ENCODE peak calls at places on chromosome 3, in nine cellular contexts. U is suprapubic skin, B is breast epithelium, E is stomach, Q is HCT116, L is sigmoid colon, K is HepG2, O is GM12891, A is Panc1. R is an unnamed sample.

GRCh38 chr3:127791221-127791913 is 30.9 kb downstream of the MGLL start:
- DNase-seq in U (no peak), B (no peak), E (peak; percentile 35), Q (no peak), L (peak; percentile 80), K (no peak), O (peak; percentile 66), A (no peak), R (peak; percentile 61)

GRCh38 chr3:49636883-49637609 is 37.1 kb upstream of the APEH start:
- DNase-seq in U (no peak), B (no peak), E (no peak), Q (no peak), L (no peak), K (no peak), O (no peak), A (no peak), R (no peak)

GRCh38 chr3:49723631-49724551 is at the start of gene GMPPB:
- DNase-seq in U (peak; percentile 97), B (peak; percentile 98), E (peak; percentile 98), Q (peak; percentile 92), L (peak; percentile 98), K (peak; percentile 93), O (peak; percentile 97), A (peak; percentile 48), R (peak; percentile 99)

GRCh38 chr3:180802837-180803236 is 109.6 kb upstream of the FXR1 start:
- DNase-seq in U (no peak), B (no peak), E (no peak), Q (peak; percentile 3), L (no peak), K (peak; percentile 28), O (no peak), A (peak; percentile 10), R (no peak)

GRCh38 chr3:142863010-142863787 is 25.7 kb downstream of the PCOLCE2 start:
- DNase-seq in U (no peak), B (no peak), E (no peak), Q (no peak), L (no peak), K (no peak), O (no peak), A (no peak), R (no peak)

GRCh38 chr3:79598594-79598993 is 169.2 kb downstream of the ROBO1 start:
- DNase-seq in U (no peak), B (no peak), E (no peak), Q (no peak), L (no peak), K (no peak), O (no peak), A (no peak), R (no peak)

GRCh38 chr3:68817243-68817642 is 115.1 kb downstream of the TAFA4 start:
- DNase-seq in U (no peak), B (no peak), E (no peak), Q (no peak), L (no peak), K (no peak), O (no peak), A (no peak), R (no peak)

GRCh38 chr3:160061525-160061924 is 72.9 kb downstream of the IL12A start:
- DNase-seq in U (no peak), B (no peak), E (no peak), Q (no peak), L (no peak), K (no peak), O (no peak), A (no peak), R (no peak)

GRCh38 chr3:85709483-85709882 is 750.7 kb downstream of the CADM2 start:
- DNase-seq in U (no peak), B (no peak), E (no peak), Q (no peak), L (no peak), K (no peak), O (no peak), A (no peak), R (no peak)
- TF ChIP-seq POLR2AphosphoS5 in U (no peak), B (no peak), E (no peak), Q (no peak), L (no peak), K (no peak), O (no peak), A (no peak), R (no peak)

GRCh38 chr3:13550257-13550693 is 1.4 kb downstream of the FBLN2 start:
- DNase-seq in U (no peak), B (no peak), E (no peak), Q (no peak), L (no peak), K (no peak), O (no peak), A (no peak), R (no peak)

GRCh38 chr3:13550791-13551360 is 2.0 kb downstream of the FBLN2 start:
- DNase-seq in U (no peak), B (no peak), E (no peak), Q (no peak), L (no peak), K (no peak), O (no peak), A (no peak), R (no peak)

GRCh38 chr3:13547591-13548371 is 1.1 kb upstream of the FBLN2 start:
- DNase-seq in U (no peak), B (no peak), E (no peak), Q (no peak), L (no peak), K (no peak), O (no peak), A (no peak), R (no peak)

GRCh38 chr3:13549513-13550256 is 760 bp downstream of the FBLN2 start:
- DNase-seq in U (no peak), B (no peak), E (no peak), Q (no peak), L (no peak), K (no peak), O (no peak), A (no peak), R (no peak)

DNA sequence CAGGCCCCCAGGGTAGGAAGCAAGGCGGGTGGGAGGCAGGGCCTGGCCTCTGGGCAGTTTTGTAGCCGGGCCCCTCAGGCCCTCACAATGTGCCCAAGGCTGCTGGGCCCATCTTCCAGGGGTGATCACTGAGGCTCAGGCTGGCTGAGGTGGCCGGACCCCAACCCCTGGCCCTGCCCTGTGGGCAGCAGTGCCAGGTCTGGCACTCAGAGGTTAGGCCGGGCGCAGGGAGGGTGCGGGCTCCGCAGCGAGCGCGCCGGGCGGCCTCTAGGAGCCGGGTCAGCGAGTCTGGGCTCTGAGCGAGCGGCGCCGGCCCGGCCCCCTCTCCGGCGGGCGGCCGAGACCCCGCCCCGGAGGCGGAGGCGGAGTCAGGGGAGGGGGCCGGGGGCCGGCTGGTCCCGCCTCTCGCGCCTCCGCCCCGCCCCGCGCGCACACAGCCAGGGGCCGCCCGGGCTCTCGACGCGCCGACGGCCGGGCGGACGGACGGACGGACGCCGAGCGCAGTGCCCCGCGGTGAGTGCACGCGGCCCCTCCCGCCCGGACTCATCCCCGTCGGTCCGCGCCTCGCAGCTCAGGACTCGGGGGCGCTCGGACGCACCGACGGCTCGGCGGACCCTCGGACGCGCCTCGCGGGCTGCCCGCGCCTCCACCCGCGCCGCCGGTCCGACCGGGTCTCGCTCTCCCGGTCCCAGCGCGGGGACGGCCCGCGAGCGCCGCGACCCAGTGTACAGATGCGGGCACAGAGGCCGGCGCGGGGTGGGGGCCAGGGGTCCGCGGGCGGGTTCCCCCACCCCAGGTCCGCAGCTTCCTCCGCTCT is at the start of gene FBLN2:
- DNase-seq in U (no peak), B (no peak), E (peak; percentile 33), Q (no peak), L (peak; percentile 71), K (no peak), O (peak; percentile 44), A (no peak), R (no peak)
- TF ChIP-seq POLR2AphosphoS5 in U (no peak), B (no peak), E (no peak), Q (no peak), L (no peak), K (no peak), O (no peak), A (no peak), R (no peak)

GRCh38 chr3:134334231-134334900 is 39.9 kb downstream of the AMOTL2 start:
- DNase-seq in U (no peak), B (no peak), E (no peak), Q (no peak), L (no peak), K (no peak), O (no peak), A (no peak), R (no peak)

GRCh38 chr3:134330895-134331810 is 43.1 kb downstream of the AMOTL2 start:
- DNase-seq in U (no peak), B (no peak), E (no peak), Q (no peak), L (peak; percentile 85), K (no peak), O (no peak), A (no peak), R (no peak)

GRCh38 chr3:134332344-134332743 is 41.9 kb downstream of the AMOTL2 start:
- DNase-seq in U (no peak), B (no peak), E (no peak), Q (no peak), L (no peak), K (no peak), O (no peak), A (no peak), R (no peak)

GRCh38 chr3:134333522-134334181 is 40.6 kb downstream of the AMOTL2 start:
- DNase-seq in U (no peak), B (peak; percentile 28), E (no peak), Q (no peak), L (peak; percentile 70), K (peak; percentile 45), O (no peak), A (no peak), R (no peak)

DNA sequence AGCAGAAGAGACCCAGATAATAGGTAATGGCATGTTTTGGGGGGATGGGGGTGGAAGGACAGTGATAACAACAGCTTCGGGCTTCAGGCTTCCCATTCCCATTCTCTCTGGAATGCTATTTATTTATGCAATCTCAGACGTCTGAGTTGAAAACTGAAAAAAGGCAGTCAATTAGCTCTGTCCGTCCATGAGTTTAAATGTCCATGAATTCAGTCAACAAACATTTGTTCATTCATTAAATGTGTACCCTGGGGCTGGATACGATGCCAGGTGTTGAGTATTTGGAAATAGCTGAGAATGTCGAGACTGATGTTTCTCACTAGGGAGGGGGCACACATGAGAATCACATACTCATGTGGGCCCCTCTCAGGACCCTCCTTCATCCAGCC is 42.4 kb downstream of the AMOTL2 start:
- DNase-seq in U (no peak), B (no peak), E (no peak), Q (no peak), L (no peak), K (no peak), O (no peak), A (no peak), R (no peak)
- TF ChIP-seq POLR2AphosphoS5 in U (no peak), B (no peak), E (no peak), Q (no peak), L (no peak), K (no peak), O (no peak), A (no peak), R (no peak)

GRCh38 chr3:185936814-185937688 is 763 bp downstream of the TRA2B start:
- DNase-seq in U (peak; percentile 94), B (peak; percentile 89), E (peak; percentile 92), Q (peak; percentile 68), L (peak; percentile 96), K (peak; percentile 64), O (peak; percentile 54), A (peak; percentile 46), R (peak; percentile 52)

GRCh38 chr3:185932213-185932612 is 5.6 kb downstream of the TRA2B start:
- DNase-seq in U (no peak), B (no peak), E (no peak), Q (no peak), L (no peak), K (no peak), O (no peak), A (no peak), R (no peak)

GRCh38 chr3:185935465-185936263 is 2.1 kb downstream of the TRA2B start:
- DNase-seq in U (no peak), B (no peak), E (no peak), Q (no peak), L (no peak), K (no peak), O (no peak), A (no peak), R (no peak)

GRCh38 chr3:185933374-185933950 is 4.4 kb downstream of the TRA2B start:
- DNase-seq in U (no peak), B (no peak), E (no peak), Q (no peak), L (no peak), K (no peak), O (no peak), A (no peak), R (no peak)

DNA sequence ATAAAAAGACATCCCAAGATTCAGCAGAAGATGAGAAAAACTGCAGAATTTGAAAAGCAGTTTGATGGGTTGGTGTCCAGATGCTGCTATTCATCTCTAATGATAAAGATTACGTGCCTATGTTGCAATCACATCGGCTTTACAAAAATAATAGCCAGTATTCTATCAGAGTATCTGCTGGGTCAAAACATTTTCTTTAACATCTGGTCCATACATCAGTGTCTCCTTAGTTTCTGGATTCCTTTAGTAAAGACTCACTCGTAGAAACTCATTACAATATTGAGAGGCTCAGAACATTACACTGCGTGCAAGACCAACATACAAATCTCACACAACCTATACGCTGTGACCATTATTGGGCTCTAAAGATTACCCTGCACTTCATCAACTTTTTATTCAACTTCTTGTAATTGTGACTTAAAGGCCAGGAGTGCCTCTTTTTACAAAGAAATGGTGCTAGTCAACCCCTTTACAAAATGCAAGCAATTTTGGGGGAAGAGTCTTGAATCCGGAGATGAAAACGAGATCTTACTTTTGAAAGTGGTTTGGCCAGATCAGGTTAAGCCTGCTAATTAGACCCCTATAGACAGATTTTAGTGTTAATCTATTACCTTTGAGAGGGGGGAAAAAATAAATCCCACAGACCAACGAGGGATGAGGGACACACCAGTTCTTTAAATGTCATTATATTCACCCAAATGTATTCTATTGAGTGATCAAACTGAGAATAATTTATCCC is 2.9 kb downstream of the TRA2B start:
- DNase-seq in U (no peak), B (no peak), E (no peak), Q (no peak), L (no peak), K (no peak), O (no peak), A (no peak), R (no peak)
- TF ChIP-seq POLR2AphosphoS5 in U (no peak), B (no peak), E (no peak), Q (peak; percentile 34), L (no peak), K (no peak), O (no peak), A (no peak), R (peak; percentile 10)

R was measured in GM12892.